ENCODE peak calls at places on chromosomes 3 and 15, in nine cellular contexts. E is epithelial cell of proximal tubule; H is stimulated activated naive CD8-positive, alpha-beta T cell treated with anti-CD3 and anti-CD28 coated beads, Interleukin-15, Interleukin-2, amounts not matched to agents 100 U/mL and 50 U/mL, for 24 hours; M is COR-L47; F is RWPE1; P is HS-27A; A is psoas muscle; L is anterior cingulate cortex; X is 8988T. W is an unnamed sample.

GRCh38 chr15:101309436-101310162 is 14.6 kb upstream of the SNRPA1 start:
- DNase-seq in E (no peak), H (no peak), M (no peak), F (no peak), P (no peak), A (no peak), L (no peak), X (no peak), W (no peak)

GRCh38 chr3:45992820-45993219 is 2.8 kb downstream of the FYCO1 start:
- DNase-seq in E (no peak), H (no peak), M (no peak), F (no peak), P (no peak), A (no peak), L (no peak), X (no peak), W (no peak)

GRCh38 chr3:36456784-36457183 is 76.5 kb downstream of the STAC start:
- DNase-seq in E (no peak), H (no peak), M (no peak), F (no peak), P (no peak), A (no peak), L (no peak), X (no peak), W (no peak)

GRCh38 chr3:156256945-156257344 is 136.6 kb downstream of the KCNAB1 start:
- DNase-seq in E (no peak), H (no peak), M (no peak), F (no peak), P (no peak), A (no peak), L (no peak), X (no peak), W (no peak)

GRCh38 chr3:171715155-171715554 is 95.1 kb downstream of the PLD1 start:
- DNase-seq in E (no peak), H (no peak), M (no peak), F (no peak), P (no peak), A (no peak), L (no peak), X (no peak), W (no peak)

GRCh38 chr3:183819831-183820230 is 5.5 kb downstream of the MAP6D1 start:
- DNase-seq in E (no peak), H (no peak), M (no peak), F (no peak), P (no peak), A (no peak), L (no peak), X (no peak), W (no peak)

GRCh38 chr3:39284457-39284881 is 4.6 kb upstream of the CX3CR1 start:
- DNase-seq in E (no peak), H (no peak), M (no peak), F (no peak), P (no peak), A (no peak), L (no peak), X (no peak), W (no peak)

GRCh38 chr3:180306691-180307090 is 270.0 kb upstream of the PEX5L start:
- DNase-seq in E (peak; percentile 13), H (no peak), M (peak; percentile 21), F (peak; percentile 45), P (no peak), A (no peak), L (no peak), X (no peak), W (no peak)

GRCh38 chr15:28911295-28911979 is 25.7 kb downstream of the APBA2 start:
- DNase-seq in E (no peak), H (peak; percentile 13), M (no peak), F (no peak), P (no peak), A (no peak), L (no peak), X (no peak), W (no peak)

GRCh38 chr15:65804252-65804931 is 12.3 kb upstream of the DENND4A start:
- DNase-seq in E (no peak), H (no peak), M (no peak), F (no peak), P (no peak), A (no peak), L (no peak), X (no peak), W (no peak)

GRCh38 chr3:172048599-172048998 is 9.2 kb downstream of the FNDC3B start:
- DNase-seq in E (no peak), H (no peak), M (no peak), F (no peak), P (no peak), A (no peak), L (no peak), X (no peak), W (no peak)

GRCh38 chr3:133888739-133889340 is 6.8 kb downstream of the RAB6B start:
- DNase-seq in E (no peak), H (no peak), M (peak; percentile 13), F (no peak), P (no peak), A (no peak), L (no peak), X (no peak), W (no peak)

GRCh38 chr15:56957812-56958406 is 39.5 kb downstream of the TCF12 start:
- DNase-seq in E (peak; percentile 63), H (no peak), M (no peak), F (no peak), P (no peak), A (no peak), L (no peak), X (no peak), W (no peak)